ENCODE peak calls at places on chromosomes 13 and 19, in nine cellular contexts. One of them, this sample, is unnamed.
A peak's percentile ranks its signal among the peaks of the same experiment; 100 is the strongest.

GRCh38 chr19:50460161-50460765 is 16.0 kb upstream of the EMC10 start:
- DNase-seq in stimulated activated CD4-positive, alpha-beta T cell treated with anti-CD3 and anti-CD28 coated beads, Interleukin-4, amount 100 ng/mL, for 4 hours: no peak
- DNase-seq in activated T-cell treated with anti-CD3 and anti-CD28 coated beads, Interleukin-2, amount 50 U/mL, for 24 hours: peak; percentile 41
- DNase-seq in C1 segment of cervical spinal cord: no peak
- DNase-seq in brain microvascular endothelial cell: peak; percentile 19
- DNase-seq in HT1080: peak; percentile 67
- DNase-seq in cardiac muscle cell: peak; percentile 22
- DNase-seq in heart right ventricle: no peak
- DNase-seq in uterus: no peak
- DNase-seq in this sample: no peak

GRCh38 chr19:16199275-16199932 is 1.7 kb downstream of the AP1M1 start:
- DNase-seq in stimulated activated CD4-positive, alpha-beta T cell treated with anti-CD3 and anti-CD28 coated beads, Interleukin-4, amount 100 ng/mL, for 4 hours: no peak
- DNase-seq in activated T-cell treated with anti-CD3 and anti-CD28 coated beads, Interleukin-2, amount 50 U/mL, for 24 hours: peak; percentile 27
- DNase-seq in C1 segment of cervical spinal cord: no peak
- DNase-seq in brain microvascular endothelial cell: no peak
- DNase-seq in HT1080: no peak
- DNase-seq in cardiac muscle cell: no peak
- DNase-seq in heart right ventricle: no peak
- DNase-seq in uterus: no peak
- DNase-seq in this sample: no peak

GRCh38 chr19:44476559-44477408 is 23.5 kb downstream of the ZNF180 start:
- DNase-seq in stimulated activated CD4-positive, alpha-beta T cell treated with anti-CD3 and anti-CD28 coated beads, Interleukin-4, amount 100 ng/mL, for 4 hours: no peak
- DNase-seq in activated T-cell treated with anti-CD3 and anti-CD28 coated beads, Interleukin-2, amount 50 U/mL, for 24 hours: no peak
- DNase-seq in C1 segment of cervical spinal cord: no peak
- DNase-seq in brain microvascular endothelial cell: no peak
- DNase-seq in HT1080: peak; percentile 25
- DNase-seq in cardiac muscle cell: peak; percentile 17
- DNase-seq in heart right ventricle: no peak
- DNase-seq in uterus: no peak
- DNase-seq in this sample: peak; percentile 5

GRCh38 chr13:75181906-75182305 is 300.1 kb downstream of the TBC1D4 start:
- DNase-seq in stimulated activated CD4-positive, alpha-beta T cell treated with anti-CD3 and anti-CD28 coated beads, Interleukin-4, amount 100 ng/mL, for 4 hours: no peak
- DNase-seq in activated T-cell treated with anti-CD3 and anti-CD28 coated beads, Interleukin-2, amount 50 U/mL, for 24 hours: no peak
- DNase-seq in C1 segment of cervical spinal cord: no peak
- DNase-seq in brain microvascular endothelial cell: peak; percentile 80
- DNase-seq in HT1080: peak; percentile 78
- DNase-seq in cardiac muscle cell: peak; percentile 93
- DNase-seq in heart right ventricle: no peak
- DNase-seq in uterus: no peak
- DNase-seq in this sample: no peak

GRCh38 chr19:17777840-17778620 is 16.9 kb upstream of the B3GNT3 start:
- DNase-seq in stimulated activated CD4-positive, alpha-beta T cell treated with anti-CD3 and anti-CD28 coated beads, Interleukin-4, amount 100 ng/mL, for 4 hours: no peak
- DNase-seq in activated T-cell treated with anti-CD3 and anti-CD28 coated beads, Interleukin-2, amount 50 U/mL, for 24 hours: peak; percentile 69
- DNase-seq in C1 segment of cervical spinal cord: no peak
- DNase-seq in brain microvascular endothelial cell: peak; percentile 61
- DNase-seq in HT1080: no peak
- DNase-seq in cardiac muscle cell: peak; percentile 64
- DNase-seq in heart right ventricle: peak; percentile 54
- DNase-seq in uterus: peak; percentile 24
- DNase-seq in this sample: no peak

GRCh38 chr19:19110410-19111137 is 27.7 kb downstream of the TMEM161A start:
- DNase-seq in stimulated activated CD4-positive, alpha-beta T cell treated with anti-CD3 and anti-CD28 coated beads, Interleukin-4, amount 100 ng/mL, for 4 hours: no peak
- DNase-seq in activated T-cell treated with anti-CD3 and anti-CD28 coated beads, Interleukin-2, amount 50 U/mL, for 24 hours: peak; percentile 49
- DNase-seq in C1 segment of cervical spinal cord: no peak
- DNase-seq in brain microvascular endothelial cell: peak; percentile 9
- DNase-seq in HT1080: no peak
- DNase-seq in cardiac muscle cell: peak; percentile 30
- DNase-seq in heart right ventricle: no peak
- DNase-seq in uterus: no peak
- DNase-seq in this sample: no peak

GRCh38 chr13:53007872-53008271 is 20.7 kb upstream of the OLFM4 start:
- DNase-seq in stimulated activated CD4-positive, alpha-beta T cell treated with anti-CD3 and anti-CD28 coated beads, Interleukin-4, amount 100 ng/mL, for 4 hours: no peak
- DNase-seq in activated T-cell treated with anti-CD3 and anti-CD28 coated beads, Interleukin-2, amount 50 U/mL, for 24 hours: no peak
- DNase-seq in C1 segment of cervical spinal cord: no peak
- DNase-seq in brain microvascular endothelial cell: no peak
- DNase-seq in HT1080: no peak
- DNase-seq in cardiac muscle cell: no peak
- DNase-seq in heart right ventricle: no peak
- DNase-seq in uterus: no peak
- DNase-seq in this sample: no peak

GRCh38 chr19:33720691-33721682 is 75.7 kb upstream of the KCTD15 start:
- DNase-seq in stimulated activated CD4-positive, alpha-beta T cell treated with anti-CD3 and anti-CD28 coated beads, Interleukin-4, amount 100 ng/mL, for 4 hours: no peak
- DNase-seq in activated T-cell treated with anti-CD3 and anti-CD28 coated beads, Interleukin-2, amount 50 U/mL, for 24 hours: no peak
- DNase-seq in C1 segment of cervical spinal cord: no peak
- DNase-seq in brain microvascular endothelial cell: no peak
- DNase-seq in HT1080: no peak
- DNase-seq in cardiac muscle cell: no peak
- DNase-seq in heart right ventricle: no peak
- DNase-seq in uterus: no peak
- DNase-seq in this sample: no peak

GRCh38 chr19:49224856-49225255 is 67.3 kb downstream of the TRPM4 start:
- DNase-seq in stimulated activated CD4-positive, alpha-beta T cell treated with anti-CD3 and anti-CD28 coated beads, Interleukin-4, amount 100 ng/mL, for 4 hours: no peak
- DNase-seq in activated T-cell treated with anti-CD3 and anti-CD28 coated beads, Interleukin-2, amount 50 U/mL, for 24 hours: no peak
- DNase-seq in C1 segment of cervical spinal cord: no peak
- DNase-seq in brain microvascular endothelial cell: peak; percentile 70
- DNase-seq in HT1080: peak; percentile 81
- DNase-seq in cardiac muscle cell: peak; percentile 67
- DNase-seq in heart right ventricle: peak; percentile 31
- DNase-seq in uterus: no peak
- DNase-seq in this sample: peak; percentile 55